ENCODE peak calls at places on chromosomes 7 and 10, in nine cellular contexts. R is esophagus squamous epithelium, M is neural progenitor cell, C is hepatocyte, Y is glutamatergic neuron, B is heart right ventricle, E is GM13977, V is GM12865, Q is A549. O is an unnamed sample.

GRCh38 chr7:7808156-7808555 is 89.7 kb upstream of the RPA3 start:
- DNase-seq in R (no peak), Q (peak), C (peak), E (no peak), V (no peak), Y (no peak), M (no peak), B (no peak), O (no peak)

GRCh38 chr10:26805567-26806245 is 55.1 kb downstream of the ABI1 start:
- DNase-seq in B (no peak), V (no peak), E (no peak), M (no peak), C (peak), Q (no peak), Y (no peak), R (no peak), O (no peak)

GRCh38 chr7:134480730-134481129 is 21.8 kb upstream of the AKR1B1 start:
- DNase-seq in M (no peak), E (no peak), V (no peak), C (no peak), R (no peak), Y (no peak), Q (peak), B (no peak), O (peak)

GRCh38 chr7:2930310-2931033 is 86.4 kb upstream of the GNA12 start:
- DNase-seq in Y (no peak), M (no peak), R (no peak), V (no peak), Q (no peak), E (no peak), B (no peak), C (no peak), O (no peak)

GRCh38 chr7:15554081-15554480 is 7.7 kb downstream of the AGMO start:
- DNase-seq in Y (no peak), R (no peak), Q (peak), B (no peak), M (no peak), C (no peak), V (no peak), E (no peak), O (no peak)

GRCh38 chr10:17747883-17748550 is 4.0 kb upstream of the TMEM236 start:
- DNase-seq in R (no peak), B (no peak), V (no peak), Y (no peak), E (no peak), Q (peak), C (no peak), M (no peak), O (no peak)

GRCh38 chr7:108000875-108001758 is 1.8 kb downstream of the LAMB1 start:
- DNase-seq in R (no peak), V (no peak), B (peak), Q (peak), E (no peak), C (peak), M (peak), Y (peak), O (no peak)

GRCh38 chr10:77456414-77456813 is 181.2 kb downstream of the KCNMA1 start:
- DNase-seq in Q (no peak), E (no peak), R (no peak), M (no peak), Y (no peak), B (no peak), V (no peak), C (no peak), O (no peak)

GRCh38 chr10:93913706-93914105 is 19.9 kb downstream of the SLC35G1 start:
- DNase-seq in V (no peak), E (no peak), B (no peak), C (no peak), M (no peak), Q (no peak), R (no peak), Y (no peak), O (no peak)

GRCh38 chr10:9786101-9786500 is 1231.6 kb upstream of the CELF2 start:
- DNase-seq in Y (no peak), B (no peak), V (no peak), E (no peak), M (no peak), Q (no peak), R (no peak), C (no peak), O (no peak)

GRCh38 chr7:47988496-47989386 is 9.3 kb upstream of the HUS1 start:
- DNase-seq in M (no peak), Y (peak), B (no peak), C (no peak), V (peak), E (no peak), Q (peak), R (no peak), O (peak)
- TF ChIP-seq CTCF in M (peak), Y (peak), B (no peak), C (peak), V (peak), E (peak), Q (peak), R (no peak), O (peak)

GRCh38 chr7:128136215-128136597 is 104.9 kb upstream of the LEP start:
- DNase-seq in Y (no peak), B (no peak), R (no peak), M (peak), E (no peak), V (no peak), Q (no peak), C (no peak), O (no peak)
- TF ChIP-seq CTCF in Y (no peak), B (no peak), R (no peak), M (no peak), E (no peak), V (no peak), Q (no peak), C (no peak), O (no peak)

GRCh38 chr10:96719205-96719604 is 1.1 kb downstream of the PIK3AP1 start:
- DNase-seq in E (peak), Q (no peak), V (no peak), Y (no peak), C (peak), B (no peak), R (no peak), M (no peak), O (peak)
- TF ChIP-seq CTCF in E (peak), Q (no peak), V (peak), Y (no peak), C (peak), B (no peak), R (no peak), M (no peak), O (no peak)

DNA sequence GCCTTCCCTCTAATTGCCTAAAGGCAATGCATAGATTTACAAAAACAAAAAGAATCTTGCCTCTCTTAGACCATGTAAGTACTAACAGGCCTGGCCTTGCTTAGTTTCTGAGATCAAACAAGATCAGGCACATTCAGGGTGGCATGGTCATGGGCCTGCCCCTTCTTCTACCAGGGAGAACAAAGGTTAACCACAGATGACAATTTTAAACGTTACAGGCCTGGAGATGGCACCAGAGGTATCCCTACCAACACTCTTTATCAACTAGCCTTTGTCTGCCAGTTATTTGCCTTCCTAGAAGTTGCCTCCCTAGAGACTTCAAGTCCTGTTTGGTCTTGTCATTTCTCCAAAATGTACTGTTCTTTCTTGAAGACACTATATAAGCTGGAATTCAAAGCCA is 252.6 kb downstream of the DOCK4 start:
- DNase-seq in M (peak), B (no peak), V (peak), Q (peak), R (no peak), Y (no peak), E (no peak), C (no peak), O (no peak)
- TF ChIP-seq CTCF in M (peak), B (peak), V (no peak), Q (peak), R (peak), Y (no peak), E (no peak), C (no peak), O (no peak)

GRCh38 chr10:120999868-121000267 is 148.7 kb downstream of the WDR11 start:
- DNase-seq in E (no peak), M (peak), Y (no peak), R (no peak), Q (no peak), B (no peak), C (no peak), V (no peak), O (no peak)
- TF ChIP-seq CTCF in E (no peak), M (peak), Y (no peak), R (no peak), Q (no peak), B (no peak), C (no peak), V (no peak), O (no peak)

DNA sequence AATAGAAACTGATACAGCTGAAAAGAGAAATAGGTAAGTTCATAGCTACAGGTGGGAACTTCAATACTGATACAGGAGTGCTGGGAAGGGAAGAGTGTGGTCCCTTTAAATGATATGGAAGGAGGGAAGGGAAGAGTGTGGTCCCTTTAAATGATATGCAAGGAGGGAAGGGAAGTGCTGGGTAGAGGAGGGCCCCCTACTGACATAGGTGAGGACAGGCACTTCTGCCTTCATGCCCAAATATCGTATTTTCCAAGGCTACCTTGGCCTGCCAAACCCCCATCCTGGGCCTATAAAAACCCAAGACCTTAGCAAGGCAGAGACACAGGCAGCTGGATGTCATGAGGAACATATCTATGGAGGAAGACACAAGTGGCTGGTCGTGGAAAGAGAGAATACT is 92.3 kb downstream of the MAGI2 start:
- DNase-seq in V (no peak), Q (peak), C (no peak), E (no peak), R (no peak), B (no peak), Y (no peak), M (peak), O (peak)
- TF ChIP-seq CTCF in V (no peak), Q (no peak), C (no peak), E (peak), R (no peak), B (no peak), Y (no peak), M (peak), O (no peak)

DNA sequence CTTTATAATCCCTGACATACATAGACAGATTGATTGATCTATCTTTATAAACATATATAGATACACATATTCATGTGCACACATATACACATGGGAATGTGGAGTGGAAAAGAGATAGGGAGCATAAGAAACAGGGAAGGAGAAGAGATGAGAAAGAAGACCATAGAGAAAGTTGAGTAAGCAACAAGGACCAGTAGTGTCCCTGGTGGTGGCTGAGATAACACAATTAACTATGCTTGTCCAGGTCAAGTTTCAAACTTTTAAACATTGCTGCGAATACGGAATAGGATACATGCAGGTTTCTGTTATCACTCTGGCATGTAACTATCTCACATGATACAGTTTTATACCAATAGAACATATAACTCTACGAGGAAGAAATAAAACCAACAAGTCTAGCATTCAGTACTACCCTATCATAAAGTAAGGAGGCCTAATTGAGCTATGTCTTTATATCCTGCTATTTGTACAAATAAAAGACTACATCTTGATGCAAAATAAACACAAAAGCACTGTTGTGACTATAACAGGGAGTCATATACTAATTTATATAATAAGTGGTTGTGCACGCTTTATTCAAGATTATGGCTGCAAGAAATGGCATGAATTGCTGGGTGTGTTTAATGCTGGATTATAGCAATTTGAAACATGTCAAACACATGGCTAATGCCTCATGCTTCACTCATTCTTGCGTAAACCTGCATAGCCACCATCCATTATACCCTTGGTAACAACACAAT is 8.0 kb downstream of the FOXP2 start:
- DNase-seq in R (no peak), B (no peak), Y (no peak), C (no peak), M (peak), E (no peak), V (no peak), Q (no peak), O (no peak)
- TF ChIP-seq CTCF in R (peak), B (no peak), Y (peak), C (peak), M (peak), E (no peak), V (peak), Q (no peak), O (peak)

GRCh38 chr7:47535033-47535703 is 46.7 kb downstream of the TNS3 start:
- DNase-seq in C (peak), R (no peak), Q (no peak), V (no peak), M (peak), E (no peak), Y (no peak), B (no peak), O (no peak)

GRCh38 chr7:47535704-47536628 is 45.9 kb downstream of the TNS3 start:
- DNase-seq in V (no peak), R (no peak), Q (no peak), C (no peak), E (no peak), M (peak), Y (no peak), B (no peak), O (no peak)

GRCh38 chr7:47531584-47532492 is 50.1 kb downstream of the TNS3 start:
- DNase-seq in C (no peak), M (no peak), Q (peak), V (no peak), Y (no peak), R (no peak), E (no peak), B (no peak), O (no peak)

GRCh38 chr7:47536705-47537611 is 45.0 kb downstream of the TNS3 start:
- DNase-seq in M (peak), Q (no peak), E (no peak), R (no peak), B (peak), C (peak), V (no peak), Y (peak), O (peak)

GRCh38 chr7:47534322-47535032 is 47.4 kb downstream of the TNS3 start:
- DNase-seq in R (no peak), V (no peak), Y (no peak), M (peak), B (no peak), C (peak), Q (peak), E (no peak), O (peak)
- TF ChIP-seq CTCF in R (peak), V (no peak), Y (peak), M (peak), B (no peak), C (no peak), Q (no peak), E (no peak), O (peak)

GRCh38 chr7:150388306-150388705 is 9.2 kb downstream of the ZNF775 start:
- DNase-seq in C (no peak), Y (no peak), Q (no peak), V (no peak), M (peak), E (no peak), R (no peak), B (no peak), O (no peak)

GRCh38 chr7:150385240-150385830 is 6.2 kb downstream of the ZNF775 start:
- DNase-seq in E (no peak), C (no peak), B (no peak), R (no peak), V (no peak), Q (no peak), Y (no peak), M (peak), O (no peak)

GRCh38 chr7:150389532-150389816 is 10.3 kb downstream of the ZNF775 start:
- DNase-seq in B (no peak), R (no peak), Q (no peak), C (no peak), Y (no peak), V (no peak), M (no peak), E (no peak), O (no peak)

GRCh38 chr7:150390206-150390605 is 11.1 kb downstream of the ZNF775 start:
- DNase-seq in E (no peak), M (no peak), Q (no peak), R (no peak), Y (no peak), V (no peak), C (no peak), B (no peak), O (no peak)

DNA sequence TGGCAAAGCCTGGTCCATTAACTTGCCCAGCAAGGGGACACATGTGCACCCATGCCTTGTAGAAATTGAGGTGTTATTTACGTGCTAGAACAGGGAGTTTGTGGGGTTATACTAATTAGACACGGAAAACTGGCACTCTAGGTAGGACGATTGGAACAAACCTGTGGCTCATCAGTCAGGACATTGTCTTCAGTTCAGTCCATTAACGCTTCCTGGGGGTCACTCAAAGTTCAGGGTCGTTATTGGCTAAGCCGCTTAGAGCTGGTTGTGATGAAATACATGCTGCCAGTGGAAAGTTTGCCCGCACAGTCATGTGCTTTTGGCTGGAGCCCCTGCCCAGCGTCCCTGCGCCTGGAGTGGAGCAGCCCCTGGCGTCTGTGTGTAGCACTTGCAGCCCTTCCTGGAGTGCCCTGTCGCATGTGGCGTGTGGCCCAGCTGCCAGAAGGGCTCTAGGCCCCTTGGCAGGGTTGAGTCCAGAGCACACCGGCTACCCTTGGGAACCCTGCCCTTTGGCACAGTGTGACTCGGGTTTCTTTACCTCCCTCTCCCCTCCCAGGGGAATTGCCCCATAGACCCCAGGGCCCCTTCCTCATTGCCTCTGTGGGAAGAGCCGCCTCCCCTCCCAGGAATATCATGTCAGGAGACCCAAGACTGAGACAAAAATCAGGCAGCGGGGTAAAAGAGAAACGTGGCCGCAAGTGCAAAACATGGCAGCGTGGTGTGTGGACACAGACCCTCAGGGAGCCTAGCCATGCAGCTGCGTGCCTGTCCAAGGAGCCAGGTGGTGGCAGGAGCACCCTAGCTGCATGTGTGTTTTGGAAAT is 9.8 kb downstream of the ZNF775 start:
- DNase-seq in V (no peak), R (no peak), B (peak), Q (no peak), C (peak), M (peak), Y (no peak), E (no peak), O (no peak)
- TF ChIP-seq CTCF in V (peak), R (peak), B (peak), Q (no peak), C (peak), M (peak), Y (no peak), E (no peak), O (no peak)

O was measured in Calu3.